ENCODE peak calls at places on chromosomes 11 and 22, in seven cellular contexts. One of them, this sample, is unnamed.

GRCh38 chr11:123407124-123407995 is 22.7 kb upstream of the GRAMD1B start:
- DNase-seq in SK-N-SH: peak; percentile 57
- DNase-seq in ovary: peak; percentile 69
- DNase-seq in dorsolateral prefrontal cortex: no peak
- DNase-seq in progenitor cell of endocrine pancreas: peak; percentile 47
- DNase-seq in BJ: no peak
- DNase-seq in cardiac muscle cell: peak; percentile 83
- DNase-seq in this sample: peak; percentile 32

GRCh38 chr11:132742929-132743328 is 789.4 kb downstream of the OPCML start:
- DNase-seq in SK-N-SH: no peak
- DNase-seq in BJ: no peak
- DNase-seq in ovary: no peak
- DNase-seq in progenitor cell of endocrine pancreas: no peak
- DNase-seq in cardiac muscle cell: no peak
- DNase-seq in dorsolateral prefrontal cortex: no peak
- DNase-seq in this sample: no peak

GRCh38 chr11:7533199-7534029 is 19.6 kb downstream of the PPFIBP2 start:
- DNase-seq in SK-N-SH: no peak
- DNase-seq in cardiac muscle cell: no peak
- DNase-seq in dorsolateral prefrontal cortex: no peak
- DNase-seq in BJ: no peak
- DNase-seq in ovary: no peak
- DNase-seq in progenitor cell of endocrine pancreas: no peak
- DNase-seq in this sample: no peak

GRCh38 chr11:28137832-28138231 is 29.6 kb downstream of the METTL15 start:
- DNase-seq in cardiac muscle cell: no peak
- DNase-seq in ovary: no peak
- DNase-seq in SK-N-SH: no peak
- DNase-seq in BJ: no peak
- DNase-seq in progenitor cell of endocrine pancreas: no peak
- DNase-seq in dorsolateral prefrontal cortex: no peak
- DNase-seq in this sample: no peak

GRCh38 chr11:96055706-96056387 is 131.9 kb upstream of the MTMR2 start:
- DNase-seq in cardiac muscle cell: peak; percentile 60
- DNase-seq in SK-N-SH: no peak
- DNase-seq in progenitor cell of endocrine pancreas: no peak
- DNase-seq in ovary: no peak
- DNase-seq in BJ: no peak
- DNase-seq in dorsolateral prefrontal cortex: no peak
- DNase-seq in this sample: no peak

GRCh38 chr22:27796118-27796517 is 5.4 kb downstream of the MN1 start:
- DNase-seq in dorsolateral prefrontal cortex: no peak
- DNase-seq in cardiac muscle cell: no peak
- DNase-seq in BJ: no peak
- DNase-seq in SK-N-SH: no peak
- DNase-seq in progenitor cell of endocrine pancreas: no peak
- DNase-seq in ovary: no peak
- DNase-seq in this sample: no peak

GRCh38 chr11:11244470-11245080 is 108.5 kb downstream of the CSNK2A3 start:
- DNase-seq in progenitor cell of endocrine pancreas: no peak
- DNase-seq in BJ: no peak
- DNase-seq in cardiac muscle cell: no peak
- DNase-seq in SK-N-SH: no peak
- DNase-seq in dorsolateral prefrontal cortex: no peak
- DNase-seq in ovary: no peak
- DNase-seq in this sample: no peak

GRCh38 chr11:134164490-134165370 is 59.0 kb downstream of the NCAPD3 start:
- DNase-seq in SK-N-SH: no peak
- DNase-seq in BJ: no peak
- DNase-seq in progenitor cell of endocrine pancreas: no peak
- DNase-seq in dorsolateral prefrontal cortex: no peak
- DNase-seq in cardiac muscle cell: no peak
- DNase-seq in ovary: no peak
- DNase-seq in this sample: no peak

GRCh38 chr11:2982214-2982613 is 9.9 kb downstream of the NAP1L4 start:
- DNase-seq in dorsolateral prefrontal cortex: no peak
- DNase-seq in progenitor cell of endocrine pancreas: no peak
- DNase-seq in SK-N-SH: no peak
- DNase-seq in BJ: no peak
- DNase-seq in ovary: no peak
- DNase-seq in cardiac muscle cell: no peak
- DNase-seq in this sample: no peak

GRCh38 chr22:39528681-39529486 is 3.7 kb downstream of the RPS19BP1 start:
- DNase-seq in cardiac muscle cell: peak; percentile 97
- DNase-seq in progenitor cell of endocrine pancreas: peak; percentile 88
- DNase-seq in BJ: no peak
- DNase-seq in SK-N-SH: peak; percentile 77
- DNase-seq in ovary: peak; percentile 84
- DNase-seq in dorsolateral prefrontal cortex: peak; percentile 94
- DNase-seq in this sample: peak; percentile 89

GRCh38 chr11:65493367-65494176 is 5.3 kb upstream of the MALAT1 start:
- DNase-seq in cardiac muscle cell: peak; percentile 93
- DNase-seq in SK-N-SH: no peak
- DNase-seq in progenitor cell of endocrine pancreas: no peak
- DNase-seq in ovary: peak; percentile 54
- DNase-seq in dorsolateral prefrontal cortex: no peak
- DNase-seq in BJ: peak; percentile 86
- DNase-seq in this sample: no peak

GRCh38 chr22:22546490-22546889 is 12.6 kb downstream of the PRAME start:
- DNase-seq in ovary: no peak
- DNase-seq in progenitor cell of endocrine pancreas: no peak
- DNase-seq in dorsolateral prefrontal cortex: no peak
- DNase-seq in SK-N-SH: no peak
- DNase-seq in cardiac muscle cell: peak; percentile 71
- DNase-seq in BJ: no peak
- DNase-seq in this sample: no peak

GRCh38 chr22:19810381-19811141 is 44.1 kb downstream of the GNB1L start:
- DNase-seq in dorsolateral prefrontal cortex: peak; percentile 15
- DNase-seq in ovary: peak; percentile 39
- DNase-seq in SK-N-SH: peak; percentile 57
- DNase-seq in progenitor cell of endocrine pancreas: no peak
- DNase-seq in cardiac muscle cell: peak; percentile 70
- DNase-seq in BJ: no peak
- DNase-seq in this sample: no peak

GRCh38 chr11:80028998-80029397 is 588.2 kb upstream of the TENM4 start:
- DNase-seq in dorsolateral prefrontal cortex: no peak
- DNase-seq in BJ: no peak
- DNase-seq in cardiac muscle cell: no peak
- DNase-seq in ovary: no peak
- DNase-seq in progenitor cell of endocrine pancreas: no peak
- DNase-seq in SK-N-SH: no peak
- DNase-seq in this sample: no peak

GRCh38 chr11:128906185-128907065 is 15.3 kb downstream of the KCNJ5 start:
- DNase-seq in dorsolateral prefrontal cortex: no peak
- DNase-seq in progenitor cell of endocrine pancreas: no peak
- DNase-seq in ovary: no peak
- DNase-seq in cardiac muscle cell: no peak
- DNase-seq in SK-N-SH: no peak
- DNase-seq in BJ: no peak
- DNase-seq in this sample: no peak

GRCh38 chr11:21484039-21484438 is 708.8 kb upstream of the ANO5 start:
- DNase-seq in SK-N-SH: no peak
- DNase-seq in progenitor cell of endocrine pancreas: no peak
- DNase-seq in BJ: no peak
- DNase-seq in cardiac muscle cell: no peak
- DNase-seq in dorsolateral prefrontal cortex: no peak
- DNase-seq in ovary: no peak
- DNase-seq in this sample: no peak

GRCh38 chr22:31926969-31927368 is 17.4 kb upstream of the YWHAH start:
- DNase-seq in cardiac muscle cell: no peak
- DNase-seq in dorsolateral prefrontal cortex: peak; percentile 86
- DNase-seq in SK-N-SH: peak; percentile 81
- DNase-seq in progenitor cell of endocrine pancreas: no peak
- DNase-seq in BJ: no peak
- DNase-seq in ovary: no peak
- DNase-seq in this sample: no peak

GRCh38 chr22:24822471-24822870 is 16.5 kb downstream of the SGSM1 start:
- DNase-seq in ovary: no peak
- DNase-seq in cardiac muscle cell: no peak
- DNase-seq in dorsolateral prefrontal cortex: no peak
- DNase-seq in BJ: no peak
- DNase-seq in SK-N-SH: no peak
- DNase-seq in progenitor cell of endocrine pancreas: no peak
- DNase-seq in this sample: no peak

GRCh38 chr11:93515438-93515837 is 27.8 kb downstream of the SMCO4 start:
- DNase-seq in progenitor cell of endocrine pancreas: no peak
- DNase-seq in ovary: no peak
- DNase-seq in dorsolateral prefrontal cortex: no peak
- DNase-seq in BJ: no peak
- DNase-seq in cardiac muscle cell: no peak
- DNase-seq in SK-N-SH: no peak
- DNase-seq in this sample: no peak

GRCh38 chr11:69854719-69855118 is 35.5 kb upstream of the FGF3 start:
- DNase-seq in ovary: no peak
- DNase-seq in BJ: no peak
- DNase-seq in progenitor cell of endocrine pancreas: no peak
- DNase-seq in dorsolateral prefrontal cortex: no peak
- DNase-seq in cardiac muscle cell: peak; percentile 30
- DNase-seq in SK-N-SH: no peak
- DNase-seq in this sample: no peak

GRCh38 chr11:102521121-102521520 is 9.4 kb downstream of the MMP7 start:
- DNase-seq in SK-N-SH: no peak
- DNase-seq in dorsolateral prefrontal cortex: no peak
- DNase-seq in BJ: no peak
- DNase-seq in ovary: no peak
- DNase-seq in progenitor cell of endocrine pancreas: no peak
- DNase-seq in cardiac muscle cell: no peak
- DNase-seq in this sample: no peak

GRCh38 chr11:102517670-102518069 is 12.9 kb downstream of the MMP7 start:
- DNase-seq in dorsolateral prefrontal cortex: no peak
- DNase-seq in progenitor cell of endocrine pancreas: no peak
- DNase-seq in BJ: no peak
- DNase-seq in cardiac muscle cell: no peak
- DNase-seq in SK-N-SH: no peak
- DNase-seq in ovary: no peak
- DNase-seq in this sample: no peak

GRCh38 chr11:102520514-102520913 is 10.0 kb downstream of the MMP7 start:
- DNase-seq in SK-N-SH: no peak
- DNase-seq in BJ: no peak
- DNase-seq in progenitor cell of endocrine pancreas: no peak
- DNase-seq in ovary: no peak
- DNase-seq in cardiac muscle cell: no peak
- DNase-seq in dorsolateral prefrontal cortex: no peak
- DNase-seq in this sample: no peak

GRCh38 chr11:102516179-102516578 is 14.4 kb downstream of the MMP7 start:
- DNase-seq in SK-N-SH: no peak
- DNase-seq in ovary: no peak
- DNase-seq in BJ: no peak
- DNase-seq in progenitor cell of endocrine pancreas: no peak
- DNase-seq in dorsolateral prefrontal cortex: no peak
- DNase-seq in cardiac muscle cell: no peak
- DNase-seq in this sample: no peak

GRCh38 chr11:102518296-102519094 is 12.1 kb downstream of the MMP7 start:
- DNase-seq in BJ: no peak
- DNase-seq in ovary: no peak
- DNase-seq in dorsolateral prefrontal cortex: no peak
- DNase-seq in cardiac muscle cell: peak; percentile 57
- DNase-seq in SK-N-SH: no peak
- DNase-seq in progenitor cell of endocrine pancreas: no peak
- DNase-seq in this sample: no peak
- TF ChIP-seq CTCF in BJ: no peak
- TF ChIP-seq CTCF in ovary: no peak
- TF ChIP-seq CTCF in dorsolateral prefrontal cortex: no peak
- TF ChIP-seq CTCF in cardiac muscle cell: no peak
- TF ChIP-seq CTCF in SK-N-SH: no peak
- TF ChIP-seq CTCF in progenitor cell of endocrine pancreas: peak; percentile 24
- TF ChIP-seq CTCF in this sample: no peak

DNA sequence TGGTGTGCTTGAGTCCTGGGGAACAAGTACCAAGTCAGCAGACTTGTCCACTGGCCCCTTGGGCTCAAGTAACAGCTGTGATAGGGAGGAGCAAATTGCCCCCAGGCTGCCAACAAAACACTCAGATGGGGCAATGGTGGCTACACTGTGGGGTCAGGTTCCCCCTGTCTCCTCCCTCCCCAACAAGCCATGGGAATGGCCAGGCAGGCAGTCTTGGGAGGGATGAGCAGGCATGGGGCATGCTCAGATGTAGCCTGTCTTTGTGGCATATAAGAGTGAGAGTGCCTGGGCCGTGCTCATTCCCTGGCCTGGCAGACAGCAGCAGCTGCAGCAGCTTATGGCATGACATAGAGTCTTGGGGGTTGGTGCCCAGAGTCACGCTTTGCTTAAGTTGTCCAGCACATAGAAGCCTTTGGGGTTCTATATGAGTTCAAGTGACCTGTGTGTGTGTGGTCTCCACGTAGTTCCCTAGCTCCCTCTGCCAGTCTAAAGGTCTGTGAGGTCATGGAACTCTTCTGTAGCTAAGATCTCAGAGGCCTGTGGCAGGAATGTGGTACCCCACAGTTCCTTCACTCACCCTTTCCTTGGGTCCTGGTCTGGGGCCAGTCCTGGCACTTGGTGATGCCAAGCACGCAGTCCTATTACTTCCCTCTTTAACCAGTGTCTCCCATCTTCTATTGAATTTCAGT is 44.7 kb downstream of the BIRC2 start:
- DNase-seq in dorsolateral prefrontal cortex: no peak
- DNase-seq in ovary: no peak
- DNase-seq in progenitor cell of endocrine pancreas: no peak
- DNase-seq in SK-N-SH: no peak
- DNase-seq in BJ: no peak
- DNase-seq in cardiac muscle cell: no peak
- DNase-seq in this sample: no peak
- TF ChIP-seq CTCF in dorsolateral prefrontal cortex: no peak
- TF ChIP-seq CTCF in ovary: no peak
- TF ChIP-seq CTCF in progenitor cell of endocrine pancreas: no peak
- TF ChIP-seq CTCF in SK-N-SH: no peak
- TF ChIP-seq CTCF in BJ: no peak
- TF ChIP-seq CTCF in cardiac muscle cell: no peak
- TF ChIP-seq CTCF in this sample: no peak

GRCh38 chr11:35511666-35512065 is 13.8 kb downstream of the PAMR1 start:
- DNase-seq in SK-N-SH: no peak
- DNase-seq in BJ: peak; percentile 70
- DNase-seq in progenitor cell of endocrine pancreas: no peak
- DNase-seq in dorsolateral prefrontal cortex: no peak
- DNase-seq in ovary: no peak
- DNase-seq in cardiac muscle cell: peak; percentile 47
- DNase-seq in this sample: no peak

GRCh38 chr11:35507688-35508087 is 17.7 kb downstream of the PAMR1 start:
- DNase-seq in dorsolateral prefrontal cortex: no peak
- DNase-seq in ovary: no peak
- DNase-seq in cardiac muscle cell: no peak
- DNase-seq in progenitor cell of endocrine pancreas: no peak
- DNase-seq in BJ: no peak
- DNase-seq in SK-N-SH: no peak
- DNase-seq in this sample: no peak
- TF ChIP-seq CTCF in dorsolateral prefrontal cortex: no peak
- TF ChIP-seq CTCF in ovary: no peak
- TF ChIP-seq CTCF in cardiac muscle cell: peak; percentile 11
- TF ChIP-seq CTCF in progenitor cell of endocrine pancreas: no peak
- TF ChIP-seq CTCF in BJ: no peak
- TF ChIP-seq CTCF in SK-N-SH: peak; percentile 25
- TF ChIP-seq CTCF in this sample: no peak

DNA sequence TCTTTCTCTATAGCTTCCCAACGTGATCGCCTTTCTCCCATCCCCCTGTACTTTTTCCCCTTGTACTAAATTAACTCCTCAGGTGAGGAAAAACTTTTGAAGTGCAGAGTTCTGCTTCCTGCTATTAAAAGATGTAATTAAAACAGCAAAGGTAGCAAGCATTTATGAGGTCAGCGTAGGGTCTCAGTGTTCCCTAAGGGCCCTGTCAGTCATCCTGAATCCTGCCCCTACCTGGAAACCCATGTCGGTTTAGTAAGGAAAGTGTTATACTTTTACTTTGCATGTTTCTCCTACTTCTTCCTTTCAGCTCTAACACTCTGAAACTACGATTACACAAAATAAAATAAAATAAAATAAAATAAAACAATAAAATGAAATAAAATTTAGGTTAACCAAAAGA is 1.3 kb upstream of the HBB start:
- DNase-seq in progenitor cell of endocrine pancreas: no peak
- DNase-seq in SK-N-SH: no peak
- DNase-seq in BJ: no peak
- DNase-seq in ovary: no peak
- DNase-seq in cardiac muscle cell: no peak
- DNase-seq in dorsolateral prefrontal cortex: no peak
- DNase-seq in this sample: no peak
- TF ChIP-seq CTCF in progenitor cell of endocrine pancreas: no peak
- TF ChIP-seq CTCF in SK-N-SH: no peak
- TF ChIP-seq CTCF in BJ: no peak
- TF ChIP-seq CTCF in ovary: no peak
- TF ChIP-seq CTCF in cardiac muscle cell: no peak
- TF ChIP-seq CTCF in dorsolateral prefrontal cortex: no peak
- TF ChIP-seq CTCF in this sample: no peak